ENCODE peak calls at places on chromosomes 5 and 9, in ten cellular contexts. P is HFFc6, R is HT1080, L is occipital lobe, X is NCI-H1092 treated with DMSO at 0.1 percent for 48 hours, I is CD14-positive monocyte, E is T-cell, B is epithelial cell of esophagus, W is IMR-90, C is SJSA1. Q is an unnamed sample.

GRCh38 chr9:27534658-27535209 is 5.1 kb upstream of the MOB3B start:
- DNase-seq in I (no peak), X (no peak), P (no peak), B (no peak), L (no peak), C (no peak), E (no peak), R (no peak), W (no peak), Q (no peak)

GRCh38 chr5:149038336-149039075 is 24.4 kb downstream of the SH3TC2 start:
- DNase-seq in P (no peak), R (no peak), W (no peak), B (no peak), I (no peak), C (no peak), X (no peak), L (no peak), E (no peak), Q (no peak)

GRCh38 chr5:10248378-10249260 is 1.1 kb downstream of the ATPSCKMT start:
- DNase-seq in C (no peak), B (no peak), R (no peak), E (no peak), L (no peak), I (no peak), X (no peak), P (no peak), W (no peak), Q (no peak)

GRCh38 chr9:37284631-37285030 is 137.9 kb upstream of the GRHPR start:
- DNase-seq in P (no peak), L (no peak), B (no peak), W (peak), I (no peak), C (no peak), R (no peak), E (no peak), X (no peak), Q (no peak)

GRCh38 chr9:128716581-128717254 is 7.2 kb downstream of the ZDHHC12 start:
- DNase-seq in P (no peak), E (no peak), R (no peak), C (no peak), I (peak), W (no peak), B (no peak), L (no peak), X (no peak), Q (no peak)

GRCh38 chr9:89021154-89021803 is 30.0 kb downstream of the S1PR3 start:
- DNase-seq in W (peak), R (peak), C (peak), I (no peak), B (peak), L (no peak), X (no peak), P (peak), E (no peak), Q (no peak)

GRCh38 chr5:119269061-119269579 is 86.7 kb upstream of the TNFAIP8 start:
- DNase-seq in R (peak), W (peak), X (peak), L (no peak), E (no peak), C (no peak), B (peak), I (no peak), P (peak), Q (no peak)

GRCh38 chr9:114450833-114451706 is 54.2 kb downstream of the WHRN start:
- DNase-seq in R (no peak), P (no peak), W (no peak), B (peak), C (no peak), E (no peak), X (no peak), I (no peak), L (no peak), Q (no peak)

GRCh38 chr5:153562189-153562588 is 71.7 kb downstream of the GRIA1 start:
- DNase-seq in P (peak), W (peak), E (no peak), L (no peak), I (no peak), X (no peak), C (peak), B (peak), R (peak), Q (no peak)

GRCh38 chr5:169873642-169874041 is 106.7 kb downstream of the INSYN2B start:
- DNase-seq in E (no peak), L (peak), R (no peak), B (no peak), X (no peak), C (no peak), W (peak), I (peak), P (no peak), Q (no peak)

GRCh38 chr5:464843-465590 is 22.0 kb downstream of the EXOC3 start:
- DNase-seq in E (no peak), R (no peak), P (no peak), B (no peak), I (no peak), L (no peak), C (no peak), X (no peak), W (no peak), Q (no peak)

GRCh38 chr5:61254969-61255555 is 77.0 kb upstream of the ZSWIM6 start:
- DNase-seq in C (no peak), X (no peak), P (peak), L (no peak), R (no peak), B (peak), W (no peak), I (no peak), E (no peak), Q (no peak)

GRCh38 chr5:107401470-107402085 is 269.2 kb downstream of the EFNA5 start:
- DNase-seq in W (no peak), X (peak), L (no peak), E (no peak), R (no peak), P (no peak), B (no peak), I (no peak), C (no peak), Q (no peak)

GRCh38 chr9:79129865-79130480 is 441.8 kb upstream of the TLE4 start:
- DNase-seq in W (peak), B (peak), R (peak), L (peak), C (peak), I (no peak), X (peak), E (no peak), P (peak), Q (peak)

GRCh38 chr9:90946981-90947380 is 145.4 kb downstream of the SYK start:
- DNase-seq in I (no peak), E (no peak), L (no peak), P (no peak), W (no peak), R (no peak), X (no peak), B (peak), C (no peak), Q (no peak)

GRCh38 chr5:32753765-32754164 is 42.6 kb downstream of the NPR3 start:
- DNase-seq in W (peak), I (no peak), P (peak), R (no peak), C (no peak), E (no peak), X (no peak), B (peak), L (no peak), Q (no peak)

GRCh38 chr9:120926397-120926928 is at the start of gene TRAF1:
- DNase-seq in B (no peak), I (peak), L (no peak), W (peak), R (no peak), X (no peak), C (no peak), P (no peak), E (no peak), Q (no peak)

GRCh38 chr9:92740446-92740961 is 24.1 kb downstream of the BICD2 start:
- DNase-seq in E (no peak), L (no peak), R (no peak), I (no peak), C (no peak), P (no peak), B (peak), X (no peak), W (no peak), Q (no peak)

GRCh38 chr5:127785098-127785927 is 82.1 kb downstream of the CCDC192 start:
- DNase-seq in X (no peak), C (peak), I (no peak), R (peak), W (peak), E (no peak), P (peak), L (no peak), B (peak), Q (peak)

GRCh38 chr5:148202531-148203092 is at the start of gene SPINK6:
- DNase-seq in E (no peak), P (no peak), B (peak), X (no peak), R (peak), I (no peak), W (no peak), C (no peak), L (no peak), Q (no peak)

GRCh38 chr5:156683509-156683908 is 166.6 kb upstream of the PPP1R2B start:
- DNase-seq in W (no peak), P (no peak), B (no peak), E (no peak), R (no peak), X (no peak), C (no peak), L (no peak), I (no peak), Q (no peak)

GRCh38 chr5:168947212-168947868 is 353.6 kb downstream of the SLIT3 start:
- DNase-seq in E (no peak), W (peak), R (peak), L (peak), I (no peak), P (peak), B (peak), C (peak), X (peak), Q (peak)

GRCh38 chr5:36581070-36581469 is 25.3 kb upstream of the SLC1A3 start:
- DNase-seq in C (no peak), X (no peak), I (no peak), P (no peak), W (no peak), R (no peak), B (no peak), E (no peak), L (no peak), Q (no peak)